ENCODE peak calls at places on chromosomes 12 and 14, in six cellular contexts. O, J, T, D, V and S are unnamed samples.

GRCh38 chr12:53059434-53060063 is 9.7 kb downstream of the TNS2 start:
- DNase-seq in O (no peak), J (peak), T (no peak), D (no peak), V (no peak), S (no peak)

GRCh38 chr12:77609016-77609415 is 221.7 kb upstream of the NAV3 start:
- DNase-seq in O (no peak), J (no peak), T (no peak), D (no peak), V (no peak), S (no peak)

GRCh38 chr12:108570743-108571603 is 8.6 kb downstream of the ISCU start:
- DNase-seq in O (peak), J (no peak), T (no peak), D (no peak), V (peak), S (peak)

GRCh38 chr12:5796171-5797091 is 148.6 kb downstream of the ANO2 start:
- DNase-seq in O (peak), J (no peak), T (peak), D (peak), V (peak), S (no peak)

GRCh38 chr12:67648306-67649164 is at the start of gene DYRK2:
- DNase-seq in O (peak), J (peak), T (peak), D (peak), V (peak), S (peak)

GRCh38 chr14:61537567-61538463 is 157.5 kb upstream of the HIF1A start:
- DNase-seq in O (peak), J (no peak), T (no peak), D (peak), V (peak), S (peak)

GRCh38 chr14:76117789-76118188 is 33.9 kb upstream of the GPATCH2L start:
- DNase-seq in O (no peak), J (no peak), T (no peak), D (no peak), V (no peak), S (no peak)

GRCh38 chr14:65817011-65817410 is 404.5 kb downstream of the FUT8 start:
- DNase-seq in O (no peak), J (no peak), T (no peak), D (no peak), V (no peak), S (no peak)

GRCh38 chr12:115118177-115118724 is 434.3 kb upstream of the TBX3 start:
- DNase-seq in O (peak), J (no peak), T (no peak), D (no peak), V (no peak), S (no peak)

GRCh38 chr12:12523229-12523628 is 39.4 kb downstream of the DUSP16 start:
- DNase-seq in O (no peak), J (no peak), T (no peak), D (no peak), V (no peak), S (no peak)

GRCh38 chr14:68891851-68892660 is 87.0 kb downstream of the ACTN1 start:
- DNase-seq in O (peak), J (no peak), T (no peak), D (no peak), V (no peak), S (no peak)

DNA sequence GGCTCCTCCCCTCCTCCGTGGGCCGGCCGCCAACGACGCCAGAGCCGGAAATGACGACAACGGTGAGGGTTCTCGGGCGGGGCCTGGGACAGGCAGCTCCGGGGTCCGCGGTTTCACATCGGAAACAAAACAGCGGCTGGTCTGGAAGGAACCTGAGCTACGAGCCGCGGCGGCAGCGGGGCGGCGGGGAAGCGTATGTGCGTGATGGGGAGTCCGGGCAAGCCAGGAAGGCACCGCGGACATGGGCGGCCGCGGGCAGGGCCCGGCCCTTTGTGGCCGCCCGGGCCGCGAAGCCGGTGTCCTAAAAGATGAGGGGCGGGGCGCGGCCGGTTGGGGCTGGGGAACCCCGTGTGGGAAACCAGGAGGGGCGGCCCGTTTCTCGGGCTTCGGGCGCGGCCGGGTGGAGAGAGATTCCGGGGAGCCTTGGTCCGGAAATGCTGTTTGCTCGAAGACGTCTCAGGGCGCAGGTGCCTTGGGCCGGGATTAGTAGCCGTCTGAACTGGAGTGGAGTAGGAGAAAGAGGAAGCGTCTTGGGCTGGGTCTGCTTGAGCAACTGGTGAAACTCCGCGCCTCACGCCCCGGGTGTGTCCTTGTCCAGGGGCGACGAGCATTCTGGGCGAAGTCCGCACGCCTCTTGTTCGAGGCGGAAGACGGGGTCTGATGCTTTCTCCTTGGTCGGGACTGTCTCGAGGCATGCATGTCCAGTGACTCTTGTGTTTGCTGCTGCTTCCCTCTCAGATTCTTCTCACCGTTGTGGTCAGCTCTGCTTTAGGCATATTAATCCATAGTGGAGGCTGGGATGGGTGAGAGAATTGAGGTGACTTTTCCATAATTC is at the start of gene PSEN1:
- DNase-seq in O (peak), J (peak), T (peak), D (peak), V (peak), S (peak)
- TF ChIP-seq POLR2A in O (peak), J (peak), T (no peak), D (peak), V (peak), S (peak)

GRCh38 chr12:131221946-131222249 is 268.2 kb downstream of the ADGRD1 start:
- DNase-seq in O (no peak), J (no peak), T (no peak), D (no peak), V (no peak), S (no peak)
- H3K4me3 ChIP-seq in O (no peak), J (no peak), T (no peak), D (no peak), V (no peak), S (no peak)

GRCh38 chr12:3753549-3754284 is 808 bp upstream of the CRACR2A start:
- DNase-seq in O (no peak), J (no peak), T (peak), D (no peak), V (no peak), S (peak)

GRCh38 chr12:3752741-3753486 is at the start of gene CRACR2A:
- DNase-seq in O (peak), J (peak), T (peak), D (peak), V (no peak), S (peak)

GRCh38 chr12:3751151-3752095 is 1.5 kb downstream of the CRACR2A start:
- DNase-seq in O (no peak), J (no peak), T (no peak), D (no peak), V (no peak), S (no peak)

GRCh38 chr12:3750616-3751015 is 2.3 kb downstream of the CRACR2A start:
- DNase-seq in O (no peak), J (no peak), T (no peak), D (no peak), V (no peak), S (no peak)

DNA sequence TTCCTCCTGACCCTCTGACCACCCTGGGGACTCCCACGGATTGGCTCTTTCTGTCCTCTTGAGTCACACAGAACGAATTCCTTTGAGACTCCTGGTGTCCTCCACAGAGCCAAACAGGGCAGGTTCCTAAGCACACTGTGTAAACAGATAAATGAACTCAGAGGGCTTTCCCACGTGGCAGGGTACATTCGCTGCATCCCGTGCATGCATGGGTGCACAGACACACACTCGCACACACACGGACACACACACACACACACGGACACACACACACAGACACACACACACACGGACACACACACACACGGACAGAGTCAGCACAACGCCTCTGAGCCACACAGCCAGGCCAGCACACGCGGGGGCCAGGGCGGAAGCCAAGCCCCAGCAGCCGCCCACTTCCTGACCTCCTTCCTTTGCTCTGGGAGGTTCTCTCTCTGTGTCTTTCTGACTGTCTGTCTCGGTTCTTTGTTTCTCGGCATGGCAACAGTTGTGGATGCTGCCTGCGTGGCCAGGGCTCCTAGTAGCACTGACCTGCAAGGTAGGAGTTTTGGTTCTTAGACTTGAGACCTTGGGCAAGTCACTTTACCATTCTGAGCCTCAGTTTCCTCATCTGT is 706 bp downstream of the CRACR2A start:
- DNase-seq in O (no peak), J (no peak), T (peak), D (peak), V (peak), S (no peak)
- TF ChIP-seq POLR2A in O (no peak), J (no peak), T (no peak), D (no peak), V (no peak), S (no peak)

GRCh38 chr12:106976013-106976658 is 10.8 kb downstream of the MTERF2 start:
- DNase-seq in O (peak), J (no peak), T (no peak), D (no peak), V (peak), S (no peak)

GRCh38 chr12:106975098-106975497 is 11.8 kb downstream of the MTERF2 start:
- DNase-seq in O (no peak), J (no peak), T (no peak), D (no peak), V (no peak), S (no peak)

GRCh38 chr12:106976668-106977067 is 10.3 kb downstream of the MTERF2 start:
- DNase-seq in O (peak), J (no peak), T (no peak), D (no peak), V (no peak), S (no peak)

GRCh38 chr12:106980944-106981343 is 6.0 kb downstream of the MTERF2 start:
- DNase-seq in O (no peak), J (no peak), T (no peak), D (peak), V (no peak), S (no peak)

DNA sequence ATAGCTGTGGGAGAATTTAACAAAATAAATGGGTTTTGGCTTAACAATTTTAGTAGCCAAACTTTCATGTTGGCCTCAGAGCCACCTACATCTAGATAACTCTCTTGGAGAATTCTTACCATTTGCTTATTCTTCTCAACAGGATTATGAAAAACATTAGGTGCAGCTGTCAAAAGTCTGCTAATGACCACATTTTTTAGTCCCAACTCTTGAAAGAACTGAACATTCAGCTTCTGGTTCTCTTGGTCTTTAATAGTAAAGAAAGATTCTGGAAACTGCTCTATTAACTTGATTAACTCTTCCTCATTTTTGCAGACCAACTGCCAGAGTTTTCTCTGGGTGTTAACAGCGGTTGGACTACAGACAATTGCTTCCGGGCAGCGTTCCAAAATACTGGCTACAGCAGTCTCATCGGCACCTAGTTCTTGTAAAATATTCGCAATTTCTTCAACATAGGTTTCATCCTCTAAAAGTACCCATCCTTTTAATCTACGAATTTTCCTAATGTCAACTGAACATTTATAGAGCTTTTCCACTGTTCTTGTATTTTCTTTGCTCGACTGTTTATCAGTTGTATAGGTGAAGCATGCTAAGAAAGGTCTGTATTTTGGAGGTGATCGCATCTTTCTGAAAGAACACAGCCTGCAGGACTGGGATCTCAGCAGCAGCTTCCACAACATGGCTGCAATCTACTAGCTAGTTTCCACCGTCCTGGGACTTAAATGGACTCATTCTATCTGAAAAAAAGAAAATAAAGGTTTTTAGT is 8.7 kb downstream of the MTERF2 start:
- DNase-seq in O (no peak), J (peak), T (peak), D (peak), V (peak), S (peak)
- H3K4me3 ChIP-seq in O (no peak), J (no peak), T (no peak), D (no peak), V (no peak), S (no peak)

GRCh38 chr14:99271951-99272668 is at the start of gene BCL11B:
- DNase-seq in O (peak), J (no peak), T (peak), D (peak), V (peak), S (peak)
- TF ChIP-seq POLR2A in O (no peak), J (no peak), T (no peak), D (no peak), V (no peak), S (no peak)